ENCODE peak calls at places on chromosomes 4 and X, in six cellular contexts. One of them, this sample, is unnamed.

GRCh38 chrX:42755820-42756219 is 22.1 kb downstream of the PPP1R2C start:
- DNase-seq in left ventricle myocardium inferior: peak
- DNase-seq in fibroblast of pulmonary artery: peak
- DNase-seq in heart left ventricle: peak
- DNase-seq in H9: no peak
- DNase-seq in PC-3: peak
- DNase-seq in this sample: no peak

GRCh38 chrX:140701480-140701879 is 8.1 kb upstream of the LINC00632 start:
- DNase-seq in left ventricle myocardium inferior: no peak
- DNase-seq in fibroblast of pulmonary artery: peak
- DNase-seq in heart left ventricle: no peak
- DNase-seq in H9: no peak
- DNase-seq in PC-3: peak
- DNase-seq in this sample: no peak

GRCh38 chr4:184958127-184958806 is 60.0 kb upstream of the HELT start:
- DNase-seq in left ventricle myocardium inferior: no peak
- DNase-seq in fibroblast of pulmonary artery: no peak
- DNase-seq in heart left ventricle: no peak
- DNase-seq in H9: peak
- DNase-seq in PC-3: no peak
- DNase-seq in this sample: peak

GRCh38 chr4:162323919-162324318 is 160.1 kb upstream of the FSTL5 start:
- DNase-seq in left ventricle myocardium inferior: no peak
- DNase-seq in fibroblast of pulmonary artery: no peak
- DNase-seq in heart left ventricle: no peak
- DNase-seq in H9: no peak
- DNase-seq in PC-3: no peak
- DNase-seq in this sample: no peak

GRCh38 chr4:101066586-101066985 is 280.7 kb downstream of the PPP3CA start:
- DNase-seq in left ventricle myocardium inferior: no peak
- DNase-seq in fibroblast of pulmonary artery: no peak
- DNase-seq in heart left ventricle: no peak
- DNase-seq in H9: no peak
- DNase-seq in PC-3: no peak
- DNase-seq in this sample: no peak

GRCh38 chr4:82500106-82500738 is 61.6 kb downstream of the TMEM150C start:
- DNase-seq in left ventricle myocardium inferior: no peak
- DNase-seq in fibroblast of pulmonary artery: peak
- DNase-seq in heart left ventricle: no peak
- DNase-seq in H9: no peak
- DNase-seq in PC-3: no peak
- DNase-seq in this sample: no peak

GRCh38 chr4:4971796-4972195 is 47.5 kb downstream of the CYTL1 start:
- DNase-seq in left ventricle myocardium inferior: no peak
- DNase-seq in fibroblast of pulmonary artery: no peak
- DNase-seq in heart left ventricle: no peak
- DNase-seq in H9: no peak
- DNase-seq in PC-3: no peak
- DNase-seq in this sample: no peak

GRCh38 chr4:143417679-143418403 is 81.2 kb downstream of the GAB1 start:
- DNase-seq in left ventricle myocardium inferior: no peak
- DNase-seq in fibroblast of pulmonary artery: no peak
- DNase-seq in heart left ventricle: no peak
- DNase-seq in H9: no peak
- DNase-seq in PC-3: no peak
- DNase-seq in this sample: no peak

GRCh38 chr4:139800082-139800481 is 134.5 kb downstream of the MGST2 start:
- DNase-seq in left ventricle myocardium inferior: no peak
- DNase-seq in fibroblast of pulmonary artery: no peak
- DNase-seq in heart left ventricle: no peak
- DNase-seq in H9: no peak
- DNase-seq in PC-3: no peak
- DNase-seq in this sample: no peak

GRCh38 chr4:139795476-139795875 is 129.9 kb downstream of the MGST2 start:
- DNase-seq in left ventricle myocardium inferior: no peak
- DNase-seq in fibroblast of pulmonary artery: no peak
- DNase-seq in heart left ventricle: no peak
- DNase-seq in H9: no peak
- DNase-seq in PC-3: no peak
- DNase-seq in this sample: no peak

GRCh38 chr4:139797287-139797686 is 131.7 kb downstream of the MGST2 start:
- DNase-seq in left ventricle myocardium inferior: no peak
- DNase-seq in fibroblast of pulmonary artery: no peak
- DNase-seq in heart left ventricle: no peak
- DNase-seq in H9: no peak
- DNase-seq in PC-3: no peak
- DNase-seq in this sample: no peak

GRCh38 chr4:139795915-139796314 is 130.3 kb downstream of the MGST2 start:
- DNase-seq in left ventricle myocardium inferior: no peak
- DNase-seq in fibroblast of pulmonary artery: no peak
- DNase-seq in heart left ventricle: no peak
- DNase-seq in H9: no peak
- DNase-seq in PC-3: no peak
- DNase-seq in this sample: no peak

DNA sequence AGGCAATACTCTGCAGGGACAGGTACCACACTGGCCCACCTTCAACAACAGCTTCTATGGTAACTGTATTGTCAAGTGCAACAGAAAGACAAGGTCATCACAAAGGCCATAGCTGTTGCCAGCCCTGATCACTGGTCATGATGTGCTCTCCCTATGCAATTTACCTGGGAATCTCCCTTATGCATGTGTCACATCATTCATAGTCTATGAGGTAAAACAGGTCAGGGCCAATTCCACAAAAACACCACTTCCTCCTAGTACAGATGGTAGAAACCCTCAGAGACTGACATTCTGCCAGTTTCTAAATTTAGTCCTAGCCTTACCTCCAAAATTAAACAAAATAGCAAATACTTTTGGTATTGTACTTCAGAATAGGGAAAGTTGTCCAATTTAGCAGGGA is 132.8 kb downstream of the MGST2 start:
- DNase-seq in left ventricle myocardium inferior: no peak
- DNase-seq in fibroblast of pulmonary artery: no peak
- DNase-seq in heart left ventricle: no peak
- DNase-seq in H9: no peak
- DNase-seq in PC-3: no peak
- DNase-seq in this sample: no peak
- TF ChIP-seq CTCF in left ventricle myocardium inferior: no peak
- TF ChIP-seq CTCF in fibroblast of pulmonary artery: no peak
- TF ChIP-seq CTCF in heart left ventricle: no peak
- TF ChIP-seq CTCF in H9: no peak
- TF ChIP-seq CTCF in PC-3: no peak
- TF ChIP-seq CTCF in this sample: no peak

GRCh38 chr4:187380181-187380581 is 615.4 kb upstream of the ZFP42 start:
- DNase-seq in left ventricle myocardium inferior: no peak
- DNase-seq in fibroblast of pulmonary artery: peak
- DNase-seq in heart left ventricle: no peak
- DNase-seq in H9: peak
- DNase-seq in PC-3: peak
- DNase-seq in this sample: no peak
- TF ChIP-seq CTCF in left ventricle myocardium inferior: no peak
- TF ChIP-seq CTCF in fibroblast of pulmonary artery: peak
- TF ChIP-seq CTCF in heart left ventricle: no peak
- TF ChIP-seq CTCF in H9: peak
- TF ChIP-seq CTCF in PC-3: peak
- TF ChIP-seq CTCF in this sample: peak

GRCh38 chrX:74321191-74321590 is 17.2 kb downstream of the ZCCHC13 start:
- DNase-seq in left ventricle myocardium inferior: no peak
- DNase-seq in fibroblast of pulmonary artery: no peak
- DNase-seq in heart left ventricle: no peak
- DNase-seq in H9: no peak
- DNase-seq in PC-3: no peak
- DNase-seq in this sample: no peak

GRCh38 chrX:74325130-74326059 is 21.4 kb downstream of the ZCCHC13 start:
- DNase-seq in left ventricle myocardium inferior: no peak
- DNase-seq in fibroblast of pulmonary artery: no peak
- DNase-seq in heart left ventricle: no peak
- DNase-seq in H9: peak
- DNase-seq in PC-3: no peak
- DNase-seq in this sample: no peak
- TF ChIP-seq CTCF in left ventricle myocardium inferior: no peak
- TF ChIP-seq CTCF in fibroblast of pulmonary artery: no peak
- TF ChIP-seq CTCF in heart left ventricle: no peak
- TF ChIP-seq CTCF in H9: peak
- TF ChIP-seq CTCF in PC-3: peak
- TF ChIP-seq CTCF in this sample: no peak

DNA sequence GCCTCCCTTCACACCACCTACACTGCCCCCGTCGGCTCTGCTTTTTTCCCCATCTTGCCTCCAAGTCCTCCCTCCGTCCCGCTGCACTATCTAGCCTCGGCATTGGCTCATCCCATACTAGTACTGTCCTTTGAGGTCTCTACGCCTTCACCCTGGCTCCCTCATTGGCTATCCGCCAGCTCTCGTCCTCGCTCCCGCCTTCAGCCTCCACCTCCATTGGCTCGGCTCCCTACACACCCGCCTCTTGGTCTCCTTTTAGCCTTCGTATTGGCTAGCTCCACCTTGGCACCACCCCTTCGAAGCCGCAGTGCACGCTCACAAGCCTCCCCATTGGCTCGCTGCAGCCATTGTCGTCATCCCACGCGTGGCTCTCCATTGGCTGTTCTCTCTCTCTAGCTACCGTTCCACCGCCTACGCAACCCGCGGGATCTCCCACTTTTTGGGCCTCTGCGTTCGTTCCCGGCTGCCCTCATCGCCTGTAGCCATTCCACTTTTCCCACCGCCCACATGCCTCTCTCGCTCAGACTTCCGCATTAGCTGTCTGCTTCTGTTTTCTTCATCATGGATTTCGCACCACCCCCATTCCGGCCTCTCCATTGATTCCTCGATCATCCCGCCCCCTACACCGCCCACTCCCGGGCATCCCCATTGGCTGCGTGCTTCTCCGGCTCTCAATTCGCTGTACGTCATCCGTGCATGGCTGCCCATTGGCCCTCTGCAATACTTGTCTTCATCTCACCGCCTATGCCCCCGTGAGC is 404 bp upstream of the PPP1R3F start:
- DNase-seq in left ventricle myocardium inferior: peak
- DNase-seq in fibroblast of pulmonary artery: peak
- DNase-seq in heart left ventricle: peak
- DNase-seq in H9: peak
- DNase-seq in PC-3: peak
- DNase-seq in this sample: peak
- TF ChIP-seq CTCF in left ventricle myocardium inferior: no peak
- TF ChIP-seq CTCF in fibroblast of pulmonary artery: no peak
- TF ChIP-seq CTCF in heart left ventricle: no peak
- TF ChIP-seq CTCF in H9: no peak
- TF ChIP-seq CTCF in PC-3: no peak
- TF ChIP-seq CTCF in this sample: no peak

DNA sequence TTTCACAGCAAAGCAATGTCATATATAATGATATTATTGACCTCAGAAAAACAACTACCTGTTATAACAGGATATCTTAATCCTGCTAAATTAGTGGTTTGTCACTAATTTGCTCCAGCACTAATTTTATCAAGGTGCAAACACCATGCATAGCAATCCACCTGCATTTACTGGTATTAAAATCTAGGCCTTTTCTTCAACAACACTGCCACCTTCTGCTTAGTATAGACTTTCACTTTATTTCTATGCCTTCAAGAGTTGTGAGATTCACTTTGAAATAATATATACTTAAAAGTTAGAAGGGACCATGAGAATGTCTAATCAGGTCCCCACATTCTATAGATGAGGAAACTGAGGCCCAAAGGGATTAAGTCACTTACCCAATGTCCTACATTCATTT is 82.1 kb upstream of the IQCM start:
- DNase-seq in left ventricle myocardium inferior: no peak
- DNase-seq in fibroblast of pulmonary artery: peak
- DNase-seq in heart left ventricle: no peak
- DNase-seq in H9: no peak
- DNase-seq in PC-3: peak
- DNase-seq in this sample: no peak
- TF ChIP-seq CTCF in left ventricle myocardium inferior: peak
- TF ChIP-seq CTCF in fibroblast of pulmonary artery: peak
- TF ChIP-seq CTCF in heart left ventricle: peak
- TF ChIP-seq CTCF in H9: peak
- TF ChIP-seq CTCF in PC-3: peak
- TF ChIP-seq CTCF in this sample: peak